ENCODE peak calls at places on chromosomes 7 and 10, in five cellular contexts. F is stimulated activated CD8-positive, alpha-beta memory T cell treated with anti-CD3 and anti-CD28 coated beads, Interleukin-12 subunit alpha, Interleukin-12 subunit beta, amount 100 ng/mL, for 1 hour; Z is esophagus muscularis mucosa; R is AG08395; J is activated T-cell treated with anti-CD3 and anti-CD28 coated beads for 24 hours. U is an unnamed sample.

GRCh38 chr10:51422311-51423120 is 276.9 kb downstream of the CSTF2T start:
- DNase-seq in F (peak; percentile 5), Z (no peak), R (peak; percentile 71), J (no peak), U (peak; percentile 75)

GRCh38 chr7:44401692-44402091 is 76.3 kb upstream of the CAMK2B start:
- DNase-seq in F (no peak), Z (peak; percentile 82), R (no peak), J (no peak), U (no peak)

GRCh38 chr10:31912898-31913847 is 15.5 kb downstream of the ARHGAP12 start:
- DNase-seq in F (no peak), Z (no peak), R (peak; percentile 18), J (no peak), U (no peak)

GRCh38 chr10:27986831-27987230 is 12.0 kb downstream of the ODAD2 start:
- DNase-seq in F (no peak), Z (no peak), R (no peak), J (no peak), U (no peak)

GRCh38 chr7:2313450-2314208 is 612 bp downstream of the SNX8 start:
- DNase-seq in F (no peak), Z (no peak), R (peak; percentile 45), J (no peak), U (no peak)

GRCh38 chr7:1479287-1479686 is 20.0 kb upstream of the MICALL2 start:
- DNase-seq in F (no peak), Z (no peak), R (no peak), J (no peak), U (no peak)

GRCh38 chr7:134870156-134870555 is 90.7 kb downstream of the CALD1 start:
- DNase-seq in F (no peak), Z (no peak), R (no peak), J (no peak), U (no peak)

GRCh38 chr10:64076322-64076940 is 555.2 kb downstream of the REEP3 start:
- DNase-seq in F (no peak), Z (no peak), R (no peak), J (no peak), U (no peak)

GRCh38 chr10:119640384-119640783 is 10.8 kb upstream of the BAG3 start:
- DNase-seq in F (no peak), Z (no peak), R (no peak), J (no peak), U (no peak)

GRCh38 chr10:86176850-86177249 is 189.7 kb downstream of the GRID1 start:
- DNase-seq in F (no peak), Z (no peak), R (no peak), J (no peak), U (no peak)

GRCh38 chr7:73830872-73831655 is at the start of gene CLDN4:
- DNase-seq in F (no peak), Z (no peak), R (no peak), J (no peak), U (no peak)

GRCh38 chr10:7518693-7519092 is 107.9 kb upstream of the SFMBT2 start:
- DNase-seq in F (no peak), Z (no peak), R (no peak), J (no peak), U (no peak)

GRCh38 chr7:5532520-5533335 is 109.1 kb upstream of the TNRC18 start:
- DNase-seq in F (no peak), Z (no peak), R (peak; percentile 30), J (no peak), U (peak; percentile 75)

GRCh38 chr7:138358850-138359341 is 101.2 kb upstream of the TRIM24 start:
- DNase-seq in F (no peak), Z (no peak), R (no peak), J (no peak), U (no peak)

GRCh38 chr10:60613434-60613833 is 164.8 kb upstream of the CDK1 start:
- DNase-seq in F (no peak), Z (no peak), R (no peak), J (no peak), U (no peak)

GRCh38 chr7:118974836-118975235 is 750.3 kb downstream of the ANKRD7 start:
- DNase-seq in F (no peak), Z (no peak), R (no peak), J (no peak), U (no peak)

GRCh38 chr7:112981966-112982365 is 104.7 kb downstream of the GPR85 start:
- DNase-seq in F (no peak), Z (no peak), R (no peak), J (no peak), U (no peak)

GRCh38 chr7:87628780-87629569 is 777 bp downstream of the RUNDC3B start:
- DNase-seq in F (no peak), Z (no peak), R (no peak), J (peak; percentile 2), U (no peak)

GRCh38 chr10:85612378-85612775 is 754.2 kb downstream of the GRID1 start:
- DNase-seq in F (no peak), Z (no peak), R (no peak), J (no peak), U (no peak)

GRCh38 chr7:24123061-24123460 is 160.9 kb upstream of the NPY start:
- DNase-seq in F (no peak), Z (no peak), R (peak; percentile 24), J (no peak), U (no peak)

GRCh38 chr10:31604141-31604540 is 285.1 kb downstream of the ZEB1 start:
- DNase-seq in F (no peak), Z (no peak), R (peak; percentile 43), J (no peak), U (no peak)

GRCh38 chr7:33678675-33679335 is 226.5 kb upstream of the BMPER start:
- DNase-seq in F (no peak), Z (peak; percentile 26), R (no peak), J (no peak), U (no peak)

GRCh38 chr10:48993627-48994026 is 54.0 kb upstream of the LRRC18 start:
- DNase-seq in F (no peak), Z (no peak), R (no peak), J (no peak), U (no peak)

GRCh38 chr10:7513455-7513854 is 102.6 kb upstream of the SFMBT2 start:
- DNase-seq in F (no peak), Z (no peak), R (no peak), J (no peak), U (no peak)

GRCh38 chr10:133529576-133529946 is 2.4 kb downstream of the CYP2E1 start:
- DNase-seq in F (no peak), Z (no peak), R (no peak), J (no peak), U (peak; percentile 30)

GRCh38 chr7:22387583-22387982 is 30.6 kb upstream of the RAPGEF5 start:
- DNase-seq in F (no peak), Z (no peak), R (peak; percentile 14), J (no peak), U (no peak)

GRCh38 chr7:123673137-123673732 is 17.6 kb downstream of the LMOD2 start:
- DNase-seq in F (no peak), Z (no peak), R (no peak), J (no peak), U (no peak)

GRCh38 chr7:41803569-41803968 is 100.7 kb upstream of the INHBA start:
- DNase-seq in F (no peak), Z (no peak), R (no peak), J (no peak), U (no peak)

GRCh38 chr7:41624818-41625217 is 78.1 kb downstream of the INHBA start:
- DNase-seq in F (no peak), Z (no peak), R (peak; percentile 53), J (no peak), U (no peak)

GRCh38 chr7:39531818-39532217 is 34.4 kb upstream of the YAE1 start:
- DNase-seq in F (no peak), Z (no peak), R (no peak), J (no peak), U (no peak)

GRCh38 chr7:2196381-2197378 is 36.1 kb downstream of the MAD1L1 start:
- DNase-seq in F (no peak), Z (no peak), R (no peak), J (no peak), U (no peak)

GRCh38 chr7:54904130-54904529 is 114.7 kb upstream of the EGFR start:
- DNase-seq in F (no peak), Z (no peak), R (peak; percentile 85), J (no peak), U (no peak)

GRCh38 chr7:44284216-44284615 is 41.2 kb downstream of the CAMK2B start:
- DNase-seq in F (no peak), Z (no peak), R (no peak), J (no peak), U (peak; percentile 34)

GRCh38 chr7:46206474-46207060 is 285.5 kb upstream of the IGFBP3 start:
- DNase-seq in F (no peak), Z (no peak), R (no peak), J (no peak), U (no peak)

GRCh38 chr7:44348300-44348699 is 22.9 kb upstream of the CAMK2B start:
- DNase-seq in F (no peak), Z (no peak), R (peak; percentile 67), J (no peak), U (peak; percentile 47)

GRCh38 chr7:138565451-138566114 is 105.5 kb downstream of the TRIM24 start:
- DNase-seq in F (no peak), Z (no peak), R (no peak), J (no peak), U (peak; percentile 94)

GRCh38 chr7:30976381-30976780 is 12.6 kb downstream of the GHRHR start:
- DNase-seq in F (no peak), Z (no peak), R (no peak), J (no peak), U (no peak)

GRCh38 chr7:102061981-102062390 is 224.7 kb upstream of the SH2B2 start:
- DNase-seq in F (no peak), Z (no peak), R (no peak), J (no peak), U (peak; percentile 64)

GRCh38 chr7:94056796-94057207 is 52.6 kb upstream of the BET1 start:
- DNase-seq in F (no peak), Z (no peak), R (peak; percentile 64), J (no peak), U (no peak)

U was measured in Kasumi-1.